ENCODE peak calls at places on chromosomes 16 and 17, in five cellular contexts. N, X, E, S and D are unnamed samples.

GRCh38 chr17:64146418-64147109 is 16.6 kb upstream of the ERN1 start:
- DNase-seq in N (peak; percentile 74), X (no peak), E (peak; percentile 76), S (peak; percentile 76), D (peak; percentile 68)

GRCh38 chr17:75160211-75160610 is 5.9 kb upstream of the JPT1 start:
- DNase-seq in N (no peak), S (no peak), X (no peak), E (no peak), D (no peak)

GRCh38 chr17:10754109-10754508 is 24.3 kb upstream of the TMEM220 start:
- DNase-seq in S (no peak), X (no peak), N (peak; percentile 44), E (peak; percentile 76), D (peak; percentile 49)

GRCh38 chr16:70688266-70688742 is 2.5 kb upstream of the MTSS2 start:
- DNase-seq in E (no peak), S (peak; percentile 70), N (no peak), X (no peak), D (no peak)

GRCh38 chr17:20059728-20060188 is 50.6 kb downstream of the SPECC1 start:
- DNase-seq in E (no peak), X (no peak), S (no peak), N (no peak), D (no peak)

GRCh38 chr17:35540589-35541404 is 3.3 kb upstream of the SLFN12L start:
- DNase-seq in N (no peak), E (no peak), S (peak; percentile 63), X (no peak), D (no peak)

GRCh38 chr17:45977976-45978626 is 20.9 kb upstream of the STH start:
- DNase-seq in S (no peak), N (no peak), E (no peak), X (no peak), D (no peak)

GRCh38 chr16:57394444-57394843 is 10.1 kb upstream of the CCL17 start:
- DNase-seq in S (no peak), E (no peak), X (no peak), N (peak; percentile 63), D (no peak)

GRCh38 chr16:81456523-81457325 is 12.1 kb downstream of the CMIP start:
- DNase-seq in E (no peak), S (peak; percentile 79), X (no peak), N (peak; percentile 72), D (peak; percentile 73)

GRCh38 chr16:57663436-57663835 is 4.7 kb upstream of the ADGRG3 start:
- DNase-seq in X (no peak), N (no peak), S (no peak), E (no peak), D (no peak)

GRCh38 chr17:7220593-7221280 is 999 bp downstream of the ACADVL start:
- DNase-seq in X (no peak), E (peak; percentile 54), S (peak; percentile 79), N (peak; percentile 77), D (peak; percentile 82)
- H3K4me3 ChIP-seq in X (peak overlapping the region; percentile 83), E (peak overlapping the region; percentile 94), S (peak overlapping the region; percentile 14), N (peak overlapping the region; percentile 47), D (peak overlapping the region; percentile 100)

DNA sequence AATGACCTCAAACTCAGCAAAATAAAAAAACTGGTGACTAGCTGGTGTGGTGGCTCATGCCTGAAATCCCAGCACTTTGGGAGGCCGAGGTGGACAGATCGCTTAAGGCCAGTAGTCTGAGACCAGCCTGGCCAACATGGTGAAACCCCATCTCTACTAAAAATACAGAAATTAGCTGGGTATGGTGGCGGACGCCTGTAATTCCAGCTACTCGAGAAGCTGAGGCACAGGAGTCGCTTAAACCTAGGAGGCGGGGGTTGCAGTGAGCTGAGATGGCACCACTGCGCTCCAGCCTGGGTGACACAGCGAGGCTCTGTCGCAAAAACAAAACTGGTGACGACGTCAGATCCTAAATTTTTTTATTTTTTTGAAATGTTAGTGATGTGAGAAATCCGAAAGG is 82.6 kb upstream of the TOB1 start:
- DNase-seq in X (no peak), N (no peak), S (no peak), E (no peak), D (peak; percentile 18)
- H3K4me1 ChIP-seq in X (peaks cover 48% of the 10 kb centered on the region), N (peaks cover 44% of the 10 kb centered on the region), S (peaks cover 55% of the 10 kb centered on the region), E (peaks cover 32% of the 10 kb centered on the region), D (peaks cover 64% of the 10 kb centered on the region)

DNA sequence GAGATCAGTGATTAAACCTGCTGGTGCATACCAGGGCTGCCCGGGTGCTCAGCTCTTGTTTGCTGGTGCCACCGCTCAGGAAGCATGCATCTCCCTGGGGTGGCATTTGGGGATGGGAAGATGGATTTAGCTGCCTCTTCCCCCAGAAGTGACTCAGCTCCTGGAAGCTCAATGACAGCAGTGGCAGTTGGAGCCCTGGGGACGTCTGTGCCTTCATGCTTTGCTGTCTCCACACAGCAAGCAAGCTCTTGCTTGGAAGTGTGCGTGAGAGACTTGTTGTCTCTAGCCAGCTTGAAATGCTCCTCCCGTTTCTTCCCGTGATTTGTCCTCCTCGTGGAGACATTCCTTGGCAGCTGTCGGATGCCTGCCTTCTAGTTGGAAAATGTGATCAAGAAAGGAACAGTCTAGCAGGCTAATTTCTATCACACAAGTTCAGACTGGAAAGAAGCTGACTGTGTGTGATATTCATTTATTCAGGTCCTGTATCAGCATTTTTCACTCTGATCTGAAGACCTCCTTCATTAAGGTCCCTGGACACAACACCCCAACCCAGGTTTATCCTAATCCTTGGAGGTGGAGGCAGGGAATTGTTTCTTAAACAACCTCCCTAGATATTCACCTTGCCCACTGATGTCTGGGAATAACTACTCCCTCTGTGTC is 73.0 kb downstream of the BMERB1 start:
- DNase-seq in N (no peak), X (no peak), S (no peak), E (no peak), D (no peak)
- H3K4me3 ChIP-seq in N (no peak overlapping the region), X (no peak overlapping the region), S (no peak overlapping the region), E (no peak overlapping the region), D (no peak overlapping the region)

DNA sequence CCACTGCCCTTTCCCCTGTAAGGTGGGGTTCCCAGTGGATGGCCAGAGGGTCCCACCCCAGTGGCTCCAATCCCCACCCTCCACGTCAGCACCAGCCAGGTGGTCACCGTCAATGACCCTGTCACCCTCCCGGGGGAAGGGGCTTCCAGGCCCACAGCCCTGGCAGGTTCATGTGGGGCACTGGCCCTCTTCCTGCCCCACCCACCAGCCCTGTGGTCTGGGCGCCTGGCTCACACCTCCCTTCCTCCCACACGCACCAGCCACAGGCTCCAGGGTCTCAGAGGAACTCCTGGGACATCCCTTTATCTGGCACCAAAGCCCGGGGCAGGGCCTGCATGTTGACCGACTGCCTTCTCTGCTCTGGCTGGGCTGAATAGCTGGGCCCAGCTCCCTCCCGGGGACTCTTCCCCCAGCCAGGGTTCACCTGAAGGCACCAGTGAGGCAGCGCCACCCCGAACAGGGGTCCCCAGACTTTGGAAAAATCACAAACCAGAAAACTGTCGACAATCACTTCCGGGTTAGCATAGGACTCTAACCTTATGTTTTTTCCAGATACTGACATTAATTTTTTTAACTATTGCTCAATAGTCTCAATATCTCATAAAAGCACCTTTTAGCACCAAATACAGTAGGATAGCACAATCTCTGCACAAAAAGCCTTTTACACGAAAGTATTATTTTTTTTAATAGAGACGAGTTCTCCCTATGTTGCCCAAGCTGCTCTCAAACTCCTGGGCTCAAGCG is 21.9 kb upstream of the ZC3H18 start:
- DNase-seq in X (no peak), S (no peak), N (no peak), E (no peak), D (no peak)
- H3K4me1 ChIP-seq in X (no peaks in the 10 kb centered on the region), S (no peaks in the 10 kb centered on the region), N (no peaks in the 10 kb centered on the region), E (peaks cover 14% of the 10 kb centered on the region), D (no peaks in the 10 kb centered on the region)

DNA sequence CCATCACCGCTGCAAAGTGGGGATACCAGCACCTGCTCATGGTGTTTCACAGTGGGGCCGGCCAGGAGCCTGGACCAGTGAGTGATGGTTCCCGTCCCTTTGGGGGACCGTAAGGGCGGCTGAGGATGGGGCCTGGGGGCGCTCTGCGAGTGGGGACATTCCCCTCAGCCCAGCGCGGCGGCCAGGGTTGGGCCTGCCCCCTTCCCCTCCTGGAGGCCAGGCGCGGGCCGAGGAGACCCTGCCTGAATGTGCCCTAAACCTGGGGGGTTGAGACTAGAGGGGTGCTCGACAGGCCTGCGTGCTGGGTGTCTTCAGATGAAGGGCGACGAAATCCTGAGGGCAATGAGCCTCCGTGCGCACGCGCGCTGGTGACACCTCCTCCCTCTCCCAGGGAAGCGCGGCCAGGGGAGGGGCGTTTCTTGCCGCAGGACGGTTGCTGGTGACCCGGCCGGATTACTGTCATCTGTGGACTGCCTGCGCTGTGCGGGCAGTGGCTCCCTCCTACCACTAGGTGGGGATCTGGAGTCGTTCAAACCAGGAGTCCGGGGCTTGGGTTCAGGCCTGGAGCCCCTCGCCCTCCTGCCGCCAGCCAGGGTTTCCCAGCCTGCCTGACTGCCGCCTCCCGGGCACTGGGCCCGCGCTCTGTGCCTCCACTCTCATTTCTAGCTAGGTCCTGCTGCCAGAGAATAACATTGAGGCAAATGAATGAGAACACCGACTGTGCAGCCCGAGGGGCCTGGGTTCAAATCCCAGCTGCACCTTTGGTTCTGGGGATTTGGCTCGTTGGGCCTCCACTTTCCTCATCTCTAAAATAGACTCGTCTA is 17.1 kb downstream of the TBX2 start:
- DNase-seq in S (peak; percentile 81), N (peak; percentile 95), E (peak; percentile 96), X (peak; percentile 73), D (peak; percentile 82)
- H3K4me3 ChIP-seq in S (no peak overlapping the region), N (no peak overlapping the region), E (peak overlapping the region; percentile 32), X (peak overlapping the region; percentile 52), D (no peak overlapping the region)